ENCODE peak calls at places on chromosomes 6 and 20, in six cellular contexts. B is neural progenitor cell, E is NCI-H345, R is transverse colon, Q is IMR-90, T is hypothalamus. K is an unnamed sample.

GRCh38 chr20:32050851-32051556 is 1.0 kb upstream of the HCK start:
- DNase-seq in Q (no peak), T (no peak), B (peak; percentile 30), E (no peak), R (peak; percentile 44), K (peak; percentile 33)

GRCh38 chr6:169963581-169964297 is 212.3 kb downstream of the ERMARD start:
- DNase-seq in R (no peak), E (no peak), T (no peak), Q (no peak), B (no peak), K (no peak)

GRCh38 chr6:85405175-85405852 is 44.6 kb upstream of the NT5E start:
- DNase-seq in B (no peak), R (peak; percentile 50), Q (peak; percentile 55), T (no peak), E (no peak), K (no peak)

GRCh38 chr6:26025047-26025893 is 62.0 kb upstream of the HFE start:
- DNase-seq in E (no peak), R (no peak), B (no peak), T (no peak), Q (peak; percentile 91), K (peak; percentile 71)

GRCh38 chr6:12324096-12324495 is 33.9 kb downstream of the EDN1 start:
- DNase-seq in E (no peak), R (peak; percentile 65), T (no peak), B (no peak), Q (peak; percentile 52), K (peak; percentile 89)

GRCh38 chr6:101847690-101848089 is 454.2 kb downstream of the GRIK2 start:
- DNase-seq in B (peak; percentile 5), T (no peak), Q (no peak), R (no peak), E (no peak), K (peak; percentile 70)

GRCh38 chr6:44245912-44246662 is 814 bp upstream of the HSP90AB1 start:
- DNase-seq in B (peak; percentile 95), E (peak; percentile 92), R (peak; percentile 91), Q (peak; percentile 81), T (peak; percentile 92), K (peak; percentile 98)

GRCh38 chr6:3518356-3518841 is 61.5 kb upstream of the SLC22A23 start:
- DNase-seq in T (no peak), E (no peak), R (peak; percentile 58), Q (peak; percentile 73), B (no peak), K (peak; percentile 65)

GRCh38 chr6:157233156-157233555 is 90.2 kb downstream of the TMEM242 start:
- DNase-seq in Q (no peak), R (no peak), E (no peak), B (no peak), T (no peak), K (no peak)

GRCh38 chr6:24761193-24761835 is 13.4 kb upstream of the GMNN start:
- DNase-seq in R (peak; percentile 28), T (no peak), E (no peak), Q (no peak), B (peak; percentile 10), K (peak; percentile 26)

GRCh38 chr6:19697744-19698290 is 139.4 kb upstream of the ID4 start:
- DNase-seq in T (no peak), B (no peak), E (no peak), R (no peak), Q (peak; percentile 81), K (no peak)

K was measured in mesendoderm.